ENCODE peak calls at places on chromosomes 3 and 15, in five cellular contexts. One of them, this sample, is unnamed.

GRCh38 chr15:75723847-75724660 is 11.4 kb upstream of the CSPG4 start:
- DNase-seq in upper lobe of left lung: peak
- DNase-seq in coronary artery: peak
- DNase-seq in lower lobe of right lung: peak
- DNase-seq in astrocyte: peak
- DNase-seq in this sample: peak

GRCh38 chr15:67862771-67863441 is 23.1 kb upstream of the RNU6-1 start:
- DNase-seq in upper lobe of left lung: no peak
- DNase-seq in coronary artery: no peak
- DNase-seq in lower lobe of right lung: no peak
- DNase-seq in astrocyte: no peak
- DNase-seq in this sample: no peak

GRCh38 chr3:139301183-139301582 is 42.6 kb upstream of the MRPS22 start:
- DNase-seq in upper lobe of left lung: no peak
- DNase-seq in coronary artery: no peak
- DNase-seq in lower lobe of right lung: no peak
- DNase-seq in astrocyte: peak
- DNase-seq in this sample: no peak

GRCh38 chr3:107594870-107595269 is 72.1 kb downstream of the BBX start:
- DNase-seq in upper lobe of left lung: no peak
- DNase-seq in coronary artery: no peak
- DNase-seq in lower lobe of right lung: no peak
- DNase-seq in astrocyte: no peak
- DNase-seq in this sample: no peak

GRCh38 chr3:184526158-184526483 is 35.5 kb upstream of the EPHB3 start:
- DNase-seq in upper lobe of left lung: no peak
- DNase-seq in coronary artery: no peak
- DNase-seq in lower lobe of right lung: no peak
- DNase-seq in astrocyte: no peak
- DNase-seq in this sample: no peak

GRCh38 chr3:179076243-179077027 is 4.8 kb upstream of the ZMAT3 start:
- DNase-seq in upper lobe of left lung: no peak
- DNase-seq in coronary artery: no peak
- DNase-seq in lower lobe of right lung: no peak
- DNase-seq in astrocyte: no peak
- DNase-seq in this sample: no peak

GRCh38 chr15:67096536-67097294 is 31.3 kb downstream of the SMAD3 start:
- DNase-seq in upper lobe of left lung: no peak
- DNase-seq in coronary artery: no peak
- DNase-seq in lower lobe of right lung: no peak
- DNase-seq in astrocyte: peak
- DNase-seq in this sample: no peak

GRCh38 chr15:75063338-75063737 is 39.9 kb downstream of the PPCDC start:
- DNase-seq in upper lobe of left lung: no peak
- DNase-seq in coronary artery: peak
- DNase-seq in lower lobe of right lung: no peak
- DNase-seq in astrocyte: peak
- DNase-seq in this sample: no peak

GRCh38 chr15:59687831-59688230 is 1.3 kb downstream of the BNIP2 start:
- DNase-seq in upper lobe of left lung: peak
- DNase-seq in coronary artery: no peak
- DNase-seq in lower lobe of right lung: no peak
- DNase-seq in astrocyte: peak
- DNase-seq in this sample: no peak

GRCh38 chr3:98552232-98553020 is 20.6 kb downstream of the GPR15 start:
- DNase-seq in upper lobe of left lung: no peak
- DNase-seq in coronary artery: no peak
- DNase-seq in lower lobe of right lung: no peak
- DNase-seq in astrocyte: no peak
- DNase-seq in this sample: no peak

GRCh38 chr15:31456329-31457060 is 129.9 kb downstream of the KLF13 start:
- DNase-seq in upper lobe of left lung: peak
- DNase-seq in coronary artery: peak
- DNase-seq in lower lobe of right lung: no peak
- DNase-seq in astrocyte: no peak
- DNase-seq in this sample: no peak

GRCh38 chr3:32872487-32873382 is 54.9 kb downstream of the TRIM71 start:
- DNase-seq in upper lobe of left lung: peak
- DNase-seq in coronary artery: no peak
- DNase-seq in lower lobe of right lung: peak
- DNase-seq in astrocyte: peak
- DNase-seq in this sample: peak

GRCh38 chr15:33243869-33244268 is 49.4 kb upstream of the FMN1 start:
- DNase-seq in upper lobe of left lung: no peak
- DNase-seq in coronary artery: no peak
- DNase-seq in lower lobe of right lung: no peak
- DNase-seq in astrocyte: peak
- DNase-seq in this sample: no peak
- H3K27ac ChIP-seq in upper lobe of left lung: no peak
- H3K27ac ChIP-seq in coronary artery: no peak
- H3K27ac ChIP-seq in lower lobe of right lung: no peak
- H3K27ac ChIP-seq in astrocyte: peak
- H3K27ac ChIP-seq in this sample: no peak

GRCh38 chr3:58167431-58168351 is 43.1 kb downstream of the DNASE1L3 start:
- DNase-seq in upper lobe of left lung: no peak
- DNase-seq in coronary artery: no peak
- DNase-seq in lower lobe of right lung: peak
- DNase-seq in astrocyte: no peak
- DNase-seq in this sample: no peak
- TF ChIP-seq CTCF in upper lobe of left lung: peak
- TF ChIP-seq CTCF in coronary artery: peak
- TF ChIP-seq CTCF in lower lobe of right lung: peak
- TF ChIP-seq CTCF in astrocyte: peak
- TF ChIP-seq CTCF in this sample: peak

GRCh38 chr3:114418724-114419543 is 125.1 kb downstream of the TIGIT start:
- DNase-seq in upper lobe of left lung: no peak
- DNase-seq in coronary artery: no peak
- DNase-seq in lower lobe of right lung: no peak
- DNase-seq in astrocyte: peak
- DNase-seq in this sample: no peak

GRCh38 chr3:114417265-114417664 is 123.4 kb downstream of the TIGIT start:
- DNase-seq in upper lobe of left lung: no peak
- DNase-seq in coronary artery: no peak
- DNase-seq in lower lobe of right lung: no peak
- DNase-seq in astrocyte: no peak
- DNase-seq in this sample: no peak

GRCh38 chr3:114418107-114418506 is 124.3 kb downstream of the TIGIT start:
- DNase-seq in upper lobe of left lung: no peak
- DNase-seq in coronary artery: no peak
- DNase-seq in lower lobe of right lung: no peak
- DNase-seq in astrocyte: no peak
- DNase-seq in this sample: no peak

GRCh38 chr3:114420072-114420471 is 126.2 kb downstream of the TIGIT start:
- DNase-seq in upper lobe of left lung: no peak
- DNase-seq in coronary artery: no peak
- DNase-seq in lower lobe of right lung: no peak
- DNase-seq in astrocyte: no peak
- DNase-seq in this sample: no peak

GRCh38 chr3:114417682-114418081 is 123.9 kb downstream of the TIGIT start:
- DNase-seq in upper lobe of left lung: no peak
- DNase-seq in coronary artery: no peak
- DNase-seq in lower lobe of right lung: no peak
- DNase-seq in astrocyte: no peak
- DNase-seq in this sample: no peak
- H3K27ac ChIP-seq in upper lobe of left lung: no peak
- H3K27ac ChIP-seq in coronary artery: no peak
- H3K27ac ChIP-seq in lower lobe of right lung: no peak
- H3K27ac ChIP-seq in astrocyte: no peak
- H3K27ac ChIP-seq in this sample: peak

GRCh38 chr3:189148090-189148507 is 23.7 kb upstream of the TPRG1 start:
- DNase-seq in upper lobe of left lung: peak
- DNase-seq in coronary artery: no peak
- DNase-seq in lower lobe of right lung: no peak
- DNase-seq in astrocyte: peak
- DNase-seq in this sample: peak

GRCh38 chr3:189142527-189142926 is 29.2 kb upstream of the TPRG1 start:
- DNase-seq in upper lobe of left lung: no peak
- DNase-seq in coronary artery: no peak
- DNase-seq in lower lobe of right lung: no peak
- DNase-seq in astrocyte: no peak
- DNase-seq in this sample: no peak

GRCh38 chr3:189143321-189143720 is 28.4 kb upstream of the TPRG1 start:
- DNase-seq in upper lobe of left lung: no peak
- DNase-seq in coronary artery: no peak
- DNase-seq in lower lobe of right lung: no peak
- DNase-seq in astrocyte: peak
- DNase-seq in this sample: no peak

GRCh38 chr3:189146842-189147241 is 24.9 kb upstream of the TPRG1 start:
- DNase-seq in upper lobe of left lung: no peak
- DNase-seq in coronary artery: no peak
- DNase-seq in lower lobe of right lung: no peak
- DNase-seq in astrocyte: no peak
- DNase-seq in this sample: no peak

GRCh38 chr3:189144645-189145044 is 27.1 kb upstream of the TPRG1 start:
- DNase-seq in upper lobe of left lung: peak
- DNase-seq in coronary artery: no peak
- DNase-seq in lower lobe of right lung: no peak
- DNase-seq in astrocyte: no peak
- DNase-seq in this sample: no peak
- TF ChIP-seq CTCF in upper lobe of left lung: peak
- TF ChIP-seq CTCF in coronary artery: no peak
- TF ChIP-seq CTCF in lower lobe of right lung: no peak
- TF ChIP-seq CTCF in astrocyte: no peak
- TF ChIP-seq CTCF in this sample: peak

DNA sequence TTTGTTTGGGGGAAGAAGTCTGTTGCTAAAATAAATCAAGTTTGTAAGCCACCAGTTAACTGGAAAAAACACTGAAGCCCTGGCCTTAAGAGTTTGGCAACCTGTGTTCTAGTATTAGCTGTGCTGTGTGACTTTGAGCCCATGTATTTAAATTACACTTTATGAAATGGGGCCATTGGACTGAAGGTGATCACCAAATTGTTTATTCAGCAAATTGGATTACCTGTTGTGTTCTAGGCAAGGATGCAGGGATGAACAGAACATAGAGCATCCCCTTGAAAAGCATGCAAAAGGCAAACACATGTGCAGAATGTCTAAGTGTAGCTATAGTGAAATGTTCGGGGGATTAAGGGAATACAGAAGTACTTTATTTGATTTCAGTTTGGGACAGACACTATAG is 54.6 kb downstream of the TMOD3 start:
- DNase-seq in upper lobe of left lung: no peak
- DNase-seq in coronary artery: no peak
- DNase-seq in lower lobe of right lung: no peak
- DNase-seq in astrocyte: no peak
- DNase-seq in this sample: no peak
- H3K27ac ChIP-seq in upper lobe of left lung: peak
- H3K27ac ChIP-seq in coronary artery: no peak
- H3K27ac ChIP-seq in lower lobe of right lung: peak
- H3K27ac ChIP-seq in astrocyte: no peak
- H3K27ac ChIP-seq in this sample: no peak

GRCh38 chr3:159158213-159158612 is 356.4 kb downstream of the MFSD1 start:
- DNase-seq in upper lobe of left lung: no peak
- DNase-seq in coronary artery: no peak
- DNase-seq in lower lobe of right lung: no peak
- DNase-seq in astrocyte: no peak
- DNase-seq in this sample: no peak
- TF ChIP-seq CTCF in upper lobe of left lung: no peak
- TF ChIP-seq CTCF in coronary artery: no peak
- TF ChIP-seq CTCF in lower lobe of right lung: no peak
- TF ChIP-seq CTCF in astrocyte: no peak
- TF ChIP-seq CTCF in this sample: no peak

GRCh38 chr15:38668433-38669159 is 104.0 kb upstream of the RASGRP1 start:
- DNase-seq in upper lobe of left lung: no peak
- DNase-seq in coronary artery: no peak
- DNase-seq in lower lobe of right lung: no peak
- DNase-seq in astrocyte: no peak
- DNase-seq in this sample: peak

GRCh38 chr15:38666865-38667264 is 102.3 kb upstream of the RASGRP1 start:
- DNase-seq in upper lobe of left lung: no peak
- DNase-seq in coronary artery: no peak
- DNase-seq in lower lobe of right lung: no peak
- DNase-seq in astrocyte: no peak
- DNase-seq in this sample: no peak

GRCh38 chr15:38669160-38669505 is 104.5 kb upstream of the RASGRP1 start:
- DNase-seq in upper lobe of left lung: no peak
- DNase-seq in coronary artery: no peak
- DNase-seq in lower lobe of right lung: no peak
- DNase-seq in astrocyte: no peak
- DNase-seq in this sample: no peak

GRCh38 chr15:38665586-38665985 is 101.0 kb upstream of the RASGRP1 start:
- DNase-seq in upper lobe of left lung: no peak
- DNase-seq in coronary artery: no peak
- DNase-seq in lower lobe of right lung: no peak
- DNase-seq in astrocyte: no peak
- DNase-seq in this sample: no peak

GRCh38 chr15:38667875-38668274 is 103.3 kb upstream of the RASGRP1 start:
- DNase-seq in upper lobe of left lung: no peak
- DNase-seq in coronary artery: no peak
- DNase-seq in lower lobe of right lung: no peak
- DNase-seq in astrocyte: no peak
- DNase-seq in this sample: no peak
- H3K27ac ChIP-seq in upper lobe of left lung: no peak
- H3K27ac ChIP-seq in coronary artery: no peak
- H3K27ac ChIP-seq in lower lobe of right lung: no peak
- H3K27ac ChIP-seq in astrocyte: no peak
- H3K27ac ChIP-seq in this sample: no peak

This sample was measured in breast epithelium.